ENCODE peak calls at places on chromosomes 5 and 9, in six cellular contexts. One of them, this sample, is unnamed. For H3K4me1, H3K27me3 and H3K9me3, the result is how much of the 10 kb centered on the place peaks cover.

GRCh38 chr5:115179959-115180709 is 10.4 kb upstream of the TRIM36 start:
- DNase-seq in pancreas: no peak
- DNase-seq in left ventricle myocardium inferior: no peak
- DNase-seq in thyroid gland: peak
- DNase-seq in HAP-1: peak
- DNase-seq in heart left ventricle: no peak
- DNase-seq in this sample: peak

GRCh38 chr9:91589101-91589553 is 165.5 kb upstream of the NFIL3 start:
- DNase-seq in heart left ventricle: peak
- DNase-seq in HAP-1: no peak
- DNase-seq in pancreas: no peak
- DNase-seq in left ventricle myocardium inferior: peak
- DNase-seq in thyroid gland: peak
- DNase-seq in this sample: no peak

GRCh38 chr5:143730112-143730801 is 81.7 kb upstream of the HMHB1 start:
- DNase-seq in left ventricle myocardium inferior: no peak
- DNase-seq in heart left ventricle: no peak
- DNase-seq in pancreas: no peak
- DNase-seq in thyroid gland: no peak
- DNase-seq in HAP-1: no peak
- DNase-seq in this sample: no peak

GRCh38 chr5:132759114-132760042 is 12.2 kb downstream of the CCNI2 start:
- DNase-seq in pancreas: no peak
- DNase-seq in HAP-1: no peak
- DNase-seq in left ventricle myocardium inferior: no peak
- DNase-seq in thyroid gland: no peak
- DNase-seq in heart left ventricle: no peak
- DNase-seq in this sample: no peak

GRCh38 chr5:91998774-91999173 is 615.7 kb upstream of the ARRDC3 start:
- DNase-seq in pancreas: no peak
- DNase-seq in left ventricle myocardium inferior: no peak
- DNase-seq in heart left ventricle: no peak
- DNase-seq in thyroid gland: no peak
- DNase-seq in HAP-1: peak
- DNase-seq in this sample: no peak

GRCh38 chr9:34254141-34254913 is 74.7 kb downstream of the KIF24 start:
- DNase-seq in thyroid gland: no peak
- DNase-seq in left ventricle myocardium inferior: peak
- DNase-seq in pancreas: no peak
- DNase-seq in heart left ventricle: peak
- DNase-seq in HAP-1: no peak
- DNase-seq in this sample: no peak

GRCh38 chr5:168661593-168662485 is 82.7 kb upstream of the PANK3 start:
- DNase-seq in heart left ventricle: no peak
- DNase-seq in thyroid gland: no peak
- DNase-seq in pancreas: no peak
- DNase-seq in left ventricle myocardium inferior: no peak
- DNase-seq in HAP-1: no peak
- DNase-seq in this sample: no peak

GRCh38 chr9:113955076-113955752 is 79.1 kb downstream of the ZNF618 start:
- DNase-seq in left ventricle myocardium inferior: no peak
- DNase-seq in thyroid gland: peak
- DNase-seq in pancreas: no peak
- DNase-seq in heart left ventricle: no peak
- DNase-seq in HAP-1: no peak
- DNase-seq in this sample: no peak

DNA sequence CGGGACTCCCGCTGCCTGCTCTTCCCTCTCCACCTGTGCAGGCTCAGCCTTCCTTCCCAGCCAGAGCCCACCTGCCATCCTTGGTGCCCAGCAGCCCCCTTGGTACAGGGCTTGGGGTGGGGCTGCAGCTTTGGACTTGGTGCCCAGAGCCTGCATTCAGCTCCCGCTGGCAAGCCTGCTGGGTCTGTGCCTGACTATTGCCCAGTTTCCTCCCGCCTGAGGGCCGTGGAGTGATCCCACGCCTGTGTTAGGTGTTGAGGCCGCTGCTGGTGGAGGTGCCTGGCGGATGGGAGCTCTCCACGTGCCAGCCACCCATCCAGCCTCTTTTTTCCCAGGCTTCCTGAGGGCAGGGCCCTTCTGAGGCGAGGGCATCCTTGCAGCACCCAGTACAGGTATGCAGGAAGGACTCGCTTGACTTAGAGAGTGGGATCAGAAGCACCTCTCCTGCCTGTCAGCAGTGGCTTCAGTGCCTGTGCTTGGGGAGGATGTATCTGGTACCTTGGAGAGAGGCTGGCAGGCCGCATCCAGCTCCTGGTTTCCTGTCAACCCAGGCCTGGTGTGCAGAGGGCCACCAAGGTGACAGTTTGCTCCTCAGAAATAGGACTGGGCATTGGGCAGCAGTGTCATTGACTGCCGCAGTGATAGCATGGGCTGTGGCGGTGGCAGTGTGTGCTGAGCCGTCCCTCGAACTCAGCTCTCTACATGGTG is 7.8 kb downstream of the RXRA start:
- DNase-seq in left ventricle myocardium inferior: no peak
- DNase-seq in pancreas: peak
- DNase-seq in thyroid gland: peak
- DNase-seq in HAP-1: no peak
- DNase-seq in heart left ventricle: no peak
- DNase-seq in this sample: no peak
- H3K4me1 ChIP-seq in left ventricle myocardium inferior: half or more
- H3K4me1 ChIP-seq in pancreas: under half
- H3K4me1 ChIP-seq in thyroid gland: half or more
- H3K4me1 ChIP-seq in HAP-1: under half
- H3K4me1 ChIP-seq in heart left ventricle: half or more
- H3K4me1 ChIP-seq in this sample: half or more

GRCh38 chr9:136486823-136487620 is 4.2 kb upstream of the SEC16A start:
- DNase-seq in pancreas: no peak
- DNase-seq in heart left ventricle: no peak
- DNase-seq in left ventricle myocardium inferior: no peak
- DNase-seq in thyroid gland: no peak
- DNase-seq in HAP-1: no peak
- DNase-seq in this sample: no peak

GRCh38 chr9:136488247-136489214 is 5.7 kb upstream of the SEC16A start:
- DNase-seq in heart left ventricle: peak
- DNase-seq in thyroid gland: peak
- DNase-seq in HAP-1: peak
- DNase-seq in pancreas: peak
- DNase-seq in left ventricle myocardium inferior: peak
- DNase-seq in this sample: peak

GRCh38 chr9:136485651-136486050 is 2.8 kb upstream of the SEC16A start:
- DNase-seq in heart left ventricle: peak
- DNase-seq in left ventricle myocardium inferior: no peak
- DNase-seq in HAP-1: no peak
- DNase-seq in pancreas: peak
- DNase-seq in thyroid gland: no peak
- DNase-seq in this sample: no peak

GRCh38 chr9:136486131-136486530 is 3.3 kb upstream of the SEC16A start:
- DNase-seq in pancreas: peak
- DNase-seq in heart left ventricle: no peak
- DNase-seq in left ventricle myocardium inferior: no peak
- DNase-seq in thyroid gland: no peak
- DNase-seq in HAP-1: no peak
- DNase-seq in this sample: no peak

GRCh38 chr9:136487672-136488071 is 4.8 kb upstream of the SEC16A start:
- DNase-seq in HAP-1: no peak
- DNase-seq in heart left ventricle: no peak
- DNase-seq in thyroid gland: no peak
- DNase-seq in left ventricle myocardium inferior: no peak
- DNase-seq in pancreas: no peak
- DNase-seq in this sample: no peak
- H3K27me3 ChIP-seq in HAP-1: under half
- H3K27me3 ChIP-seq in heart left ventricle: under half
- H3K27me3 ChIP-seq in thyroid gland: under half
- H3K27me3 ChIP-seq in left ventricle myocardium inferior: under half
- H3K27me3 ChIP-seq in pancreas: under half
- H3K27me3 ChIP-seq in this sample: under half

GRCh38 chr5:141734501-141735231 is 52.6 kb upstream of the ARAP3 start:
- DNase-seq in heart left ventricle: no peak
- DNase-seq in pancreas: peak
- DNase-seq in HAP-1: peak
- DNase-seq in left ventricle myocardium inferior: no peak
- DNase-seq in thyroid gland: peak
- DNase-seq in this sample: peak

GRCh38 chr5:141733198-141733597 is 51.2 kb upstream of the ARAP3 start:
- DNase-seq in thyroid gland: no peak
- DNase-seq in heart left ventricle: no peak
- DNase-seq in left ventricle myocardium inferior: no peak
- DNase-seq in pancreas: no peak
- DNase-seq in HAP-1: no peak
- DNase-seq in this sample: no peak

GRCh38 chr5:141740885-141741284 is 58.9 kb upstream of the ARAP3 start:
- DNase-seq in thyroid gland: no peak
- DNase-seq in left ventricle myocardium inferior: no peak
- DNase-seq in HAP-1: no peak
- DNase-seq in heart left ventricle: no peak
- DNase-seq in pancreas: no peak
- DNase-seq in this sample: no peak

GRCh38 chr5:141735823-141736222 is 53.8 kb upstream of the ARAP3 start:
- DNase-seq in HAP-1: no peak
- DNase-seq in heart left ventricle: no peak
- DNase-seq in thyroid gland: no peak
- DNase-seq in pancreas: no peak
- DNase-seq in left ventricle myocardium inferior: no peak
- DNase-seq in this sample: peak

DNA sequence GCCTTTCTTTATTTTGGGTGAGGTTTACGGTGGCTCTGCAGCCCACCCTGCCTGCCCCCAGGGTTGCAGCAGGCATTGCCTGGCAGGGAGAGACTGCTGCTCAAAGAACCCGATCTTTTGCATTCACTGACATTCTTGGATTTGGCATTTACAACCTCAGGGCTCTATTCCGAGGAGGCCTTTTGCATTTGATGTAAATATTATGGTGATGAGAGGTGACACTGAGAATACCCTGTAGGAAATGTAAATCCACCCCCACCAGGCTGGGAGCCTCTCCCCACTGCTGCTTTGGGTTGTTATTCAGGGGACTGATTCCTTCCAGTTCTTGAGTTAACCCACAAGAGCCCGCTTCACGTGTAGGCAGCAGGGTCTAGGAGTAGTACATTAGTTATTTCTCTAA is 55.5 kb upstream of the ARAP3 start:
- DNase-seq in heart left ventricle: no peak
- DNase-seq in left ventricle myocardium inferior: no peak
- DNase-seq in HAP-1: no peak
- DNase-seq in pancreas: no peak
- DNase-seq in thyroid gland: no peak
- DNase-seq in this sample: no peak
- H3K9me3 ChIP-seq in heart left ventricle: under half
- H3K9me3 ChIP-seq in left ventricle myocardium inferior: under half
- H3K9me3 ChIP-seq in HAP-1: under half
- H3K9me3 ChIP-seq in pancreas: under half
- H3K9me3 ChIP-seq in thyroid gland: under half
- H3K9me3 ChIP-seq in this sample: under half

DNA sequence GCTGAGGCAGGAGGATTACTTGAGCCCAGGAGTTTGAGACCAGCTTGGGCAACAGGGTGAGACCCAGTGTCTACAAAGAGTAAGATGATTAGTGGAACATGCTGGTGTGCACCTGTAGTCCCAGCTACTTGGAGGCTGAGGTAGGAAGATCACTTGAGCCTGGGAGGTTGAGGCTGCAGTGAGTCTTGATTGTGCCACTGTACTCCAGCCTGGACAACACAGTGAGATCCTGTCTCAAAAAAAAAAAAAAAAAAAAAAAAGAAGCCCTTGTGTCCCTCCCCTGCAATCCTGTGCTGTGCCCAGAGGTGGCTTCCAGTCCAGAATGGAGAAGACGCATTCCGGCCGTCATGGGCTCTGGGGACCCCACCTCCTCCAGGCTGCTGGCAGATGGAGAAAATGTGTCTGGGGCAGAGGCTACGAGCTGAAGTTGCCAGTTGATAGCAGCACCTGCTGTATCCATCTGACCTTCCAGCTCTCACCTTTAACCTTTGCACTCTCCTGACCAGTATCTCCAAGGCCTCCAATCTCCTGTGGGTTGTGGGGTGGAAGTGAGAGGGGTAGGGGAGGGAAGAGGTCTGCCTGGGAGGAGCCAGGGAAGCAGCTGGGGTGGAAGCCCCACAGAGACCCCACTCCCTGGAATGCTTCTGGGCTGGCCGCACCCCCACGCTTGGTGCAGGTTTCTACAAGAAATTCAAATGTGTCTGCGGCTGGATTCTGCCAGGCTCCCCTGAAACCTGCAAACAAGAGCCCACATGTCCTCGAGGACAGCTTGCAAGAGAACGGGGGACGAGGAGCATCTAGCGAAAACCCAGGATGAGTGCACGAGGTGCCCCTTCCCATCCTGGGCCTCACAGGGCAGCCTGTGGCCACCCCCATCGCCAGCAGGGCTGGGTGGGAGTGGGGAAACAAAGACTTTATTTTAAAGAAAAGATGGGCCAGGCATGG is 148.3 kb upstream of the IER5L start:
- DNase-seq in thyroid gland: no peak
- DNase-seq in pancreas: no peak
- DNase-seq in HAP-1: no peak
- DNase-seq in heart left ventricle: no peak
- DNase-seq in left ventricle myocardium inferior: no peak
- DNase-seq in this sample: no peak
- H3K4me1 ChIP-seq in thyroid gland: under half
- H3K4me1 ChIP-seq in pancreas: under half
- H3K4me1 ChIP-seq in HAP-1: under half
- H3K4me1 ChIP-seq in heart left ventricle: under half
- H3K4me1 ChIP-seq in left ventricle myocardium inferior: half or more
- H3K4me1 ChIP-seq in this sample: under half

GRCh38 chr9:127034691-127035090 is 87.7 kb downstream of the ANGPTL2 start:
- DNase-seq in left ventricle myocardium inferior: no peak
- DNase-seq in heart left ventricle: no peak
- DNase-seq in pancreas: no peak
- DNase-seq in HAP-1: no peak
- DNase-seq in thyroid gland: no peak
- DNase-seq in this sample: no peak

GRCh38 chr9:127033784-127034183 is 88.7 kb downstream of the ANGPTL2 start:
- DNase-seq in HAP-1: no peak
- DNase-seq in thyroid gland: no peak
- DNase-seq in heart left ventricle: no peak
- DNase-seq in left ventricle myocardium inferior: no peak
- DNase-seq in pancreas: no peak
- DNase-seq in this sample: no peak

GRCh38 chr9:127030814-127031740 is 91.4 kb downstream of the ANGPTL2 start:
- DNase-seq in HAP-1: no peak
- DNase-seq in thyroid gland: no peak
- DNase-seq in left ventricle myocardium inferior: no peak
- DNase-seq in pancreas: no peak
- DNase-seq in heart left ventricle: no peak
- DNase-seq in this sample: peak

GRCh38 chr9:127032256-127032655 is 90.2 kb downstream of the ANGPTL2 start:
- DNase-seq in heart left ventricle: no peak
- DNase-seq in thyroid gland: no peak
- DNase-seq in pancreas: no peak
- DNase-seq in HAP-1: no peak
- DNase-seq in left ventricle myocardium inferior: no peak
- DNase-seq in this sample: no peak

DNA sequence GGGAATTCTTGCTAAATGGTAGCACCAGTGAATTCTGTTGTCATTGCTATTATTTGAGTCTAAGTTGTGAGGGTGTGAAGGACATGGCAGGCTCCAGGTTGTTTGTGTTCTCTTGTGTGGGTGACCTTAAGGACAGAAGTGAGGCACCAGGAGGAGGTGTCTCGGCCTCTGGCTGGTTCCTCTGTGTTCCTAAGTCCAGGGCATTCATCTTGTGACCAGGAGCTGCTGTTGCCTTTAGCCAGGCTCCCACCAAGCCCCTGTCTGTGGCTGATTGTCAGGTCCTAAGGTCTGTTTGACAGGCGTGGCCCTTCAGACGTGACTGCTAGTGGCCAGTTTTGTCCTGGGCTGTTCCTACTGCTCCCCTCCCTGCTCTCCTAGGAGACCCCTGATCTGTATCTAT is 89.4 kb downstream of the ANGPTL2 start:
- DNase-seq in thyroid gland: no peak
- DNase-seq in left ventricle myocardium inferior: no peak
- DNase-seq in HAP-1: no peak
- DNase-seq in heart left ventricle: no peak
- DNase-seq in pancreas: no peak
- DNase-seq in this sample: no peak
- H3K27me3 ChIP-seq in thyroid gland: under half
- H3K27me3 ChIP-seq in left ventricle myocardium inferior: under half
- H3K27me3 ChIP-seq in HAP-1: under half
- H3K27me3 ChIP-seq in heart left ventricle: under half
- H3K27me3 ChIP-seq in pancreas: under half
- H3K27me3 ChIP-seq in this sample: under half